ENCODE peak calls at places on chromosomes 5 and 9, in five cellular contexts. One of them, this sample, is unnamed. For H3K79me2, the result is how much of the 10 kb centered on the place peaks cover.

GRCh38 chr9:28926311-28926710 is 1353.0 kb upstream of the C9orf72 start:
- DNase-seq in H1: no peak
- DNase-seq in K562: no peak
- DNase-seq in HepG2: no peak
- DNase-seq in endothelial cell of umbilical vein: no peak
- DNase-seq in this sample: no peak

GRCh38 chr9:117714282-117714681 is 10.1 kb downstream of the TLR4 start:
- DNase-seq in endothelial cell of umbilical vein: no peak
- DNase-seq in H1: no peak
- DNase-seq in HepG2: no peak
- DNase-seq in K562: no peak
- DNase-seq in this sample: no peak

GRCh38 chr5:174462128-174462527 is 262.3 kb upstream of the MSX2 start:
- DNase-seq in K562: no peak
- DNase-seq in H1: no peak
- DNase-seq in endothelial cell of umbilical vein: no peak
- DNase-seq in HepG2: no peak
- DNase-seq in this sample: no peak

GRCh38 chr9:4849364-4849763 is 56.6 kb downstream of the RCL1 start:
- DNase-seq in K562: no peak
- DNase-seq in H1: no peak
- DNase-seq in HepG2: peak
- DNase-seq in endothelial cell of umbilical vein: no peak
- DNase-seq in this sample: no peak

GRCh38 chr9:36721846-36722588 is 149.3 kb downstream of the MELK start:
- DNase-seq in K562: no peak
- DNase-seq in endothelial cell of umbilical vein: peak
- DNase-seq in HepG2: no peak
- DNase-seq in H1: no peak
- DNase-seq in this sample: no peak

GRCh38 chr5:68419637-68420452 is 204.3 kb downstream of the PIK3R1 start:
- DNase-seq in endothelial cell of umbilical vein: peak
- DNase-seq in H1: no peak
- DNase-seq in K562: peak
- DNase-seq in HepG2: no peak
- DNase-seq in this sample: no peak

GRCh38 chr5:55160493-55161209 is 680 bp downstream of the GPX8 start:
- DNase-seq in endothelial cell of umbilical vein: peak
- DNase-seq in H1: no peak
- DNase-seq in HepG2: no peak
- DNase-seq in K562: no peak
- DNase-seq in this sample: peak

GRCh38 chr5:17381926-17382325 is 116.1 kb upstream of the TAF11L2 start:
- DNase-seq in HepG2: no peak
- DNase-seq in endothelial cell of umbilical vein: no peak
- DNase-seq in K562: no peak
- DNase-seq in H1: no peak
- DNase-seq in this sample: no peak

GRCh38 chr5:58022055-58022454 is 437.8 kb downstream of the PLK2 start:
- DNase-seq in H1: no peak
- DNase-seq in K562: no peak
- DNase-seq in HepG2: no peak
- DNase-seq in endothelial cell of umbilical vein: peak
- DNase-seq in this sample: no peak

GRCh38 chr9:126316085-126316655 is 10.5 kb upstream of the MVB12B start:
- DNase-seq in H1: no peak
- DNase-seq in HepG2: no peak
- DNase-seq in endothelial cell of umbilical vein: no peak
- DNase-seq in K562: no peak
- DNase-seq in this sample: no peak

GRCh38 chr5:41925555-41925946 is 470 bp downstream of the FBXO4 start:
- DNase-seq in endothelial cell of umbilical vein: peak
- DNase-seq in H1: peak
- DNase-seq in HepG2: peak
- DNase-seq in K562: peak
- DNase-seq in this sample: no peak

GRCh38 chr5:78530342-78531096 is 118.1 kb downstream of the LHFPL2 start:
- DNase-seq in HepG2: no peak
- DNase-seq in H1: no peak
- DNase-seq in K562: peak
- DNase-seq in endothelial cell of umbilical vein: peak
- DNase-seq in this sample: no peak

GRCh38 chr5:154505567-154505966 is 27.5 kb upstream of the HAND1 start:
- DNase-seq in H1: no peak
- DNase-seq in endothelial cell of umbilical vein: no peak
- DNase-seq in K562: no peak
- DNase-seq in HepG2: no peak
- DNase-seq in this sample: no peak

GRCh38 chr5:57277085-57277484 is 103.2 kb downstream of the GPBP1 start:
- DNase-seq in HepG2: no peak
- DNase-seq in H1: no peak
- DNase-seq in K562: no peak
- DNase-seq in endothelial cell of umbilical vein: peak
- DNase-seq in this sample: peak

GRCh38 chr5:127695336-127695735 is 7.9 kb upstream of the CCDC192 start:
- DNase-seq in H1: no peak
- DNase-seq in endothelial cell of umbilical vein: no peak
- DNase-seq in K562: no peak
- DNase-seq in HepG2: no peak
- DNase-seq in this sample: no peak

GRCh38 chr9:134059661-134060395 is 8.0 kb downstream of the BRD3 start:
- DNase-seq in K562: no peak
- DNase-seq in H1: peak
- DNase-seq in HepG2: no peak
- DNase-seq in endothelial cell of umbilical vein: no peak
- DNase-seq in this sample: no peak

GRCh38 chr5:116303810-116304209 is 219.0 kb downstream of the COMMD10 start:
- DNase-seq in H1: no peak
- DNase-seq in endothelial cell of umbilical vein: no peak
- DNase-seq in K562: no peak
- DNase-seq in HepG2: no peak
- DNase-seq in this sample: no peak

GRCh38 chr5:78568676-78569075 is 79.9 kb downstream of the LHFPL2 start:
- DNase-seq in endothelial cell of umbilical vein: no peak
- DNase-seq in H1: no peak
- DNase-seq in K562: no peak
- DNase-seq in HepG2: no peak
- DNase-seq in this sample: no peak

GRCh38 chr5:122183795-122184185 is 54.4 kb downstream of the ZNF474 start:
- DNase-seq in endothelial cell of umbilical vein: no peak
- DNase-seq in HepG2: no peak
- DNase-seq in K562: no peak
- DNase-seq in H1: no peak
- DNase-seq in this sample: no peak

GRCh38 chr5:61362796-61363364 is 30.8 kb downstream of the ZSWIM6 start:
- DNase-seq in endothelial cell of umbilical vein: no peak
- DNase-seq in HepG2: no peak
- DNase-seq in K562: no peak
- DNase-seq in H1: peak
- DNase-seq in this sample: no peak

GRCh38 chr5:14161825-14162556 is 18.8 kb downstream of the TRIO start:
- DNase-seq in HepG2: no peak
- DNase-seq in K562: no peak
- DNase-seq in H1: no peak
- DNase-seq in endothelial cell of umbilical vein: no peak
- DNase-seq in this sample: no peak

GRCh38 chr9:124511426-124511840 is 4.2 kb upstream of the NR5A1 start:
- DNase-seq in K562: peak
- DNase-seq in HepG2: peak
- DNase-seq in H1: peak
- DNase-seq in endothelial cell of umbilical vein: no peak
- DNase-seq in this sample: no peak

GRCh38 chr9:137745541-137745991 is 126.8 kb downstream of the EHMT1 start:
- DNase-seq in K562: peak
- DNase-seq in H1: no peak
- DNase-seq in endothelial cell of umbilical vein: no peak
- DNase-seq in HepG2: peak
- DNase-seq in this sample: peak

GRCh38 chr9:19379697-19380046 is 364 bp downstream of the RPS6 start:
- DNase-seq in HepG2: no peak
- DNase-seq in H1: no peak
- DNase-seq in endothelial cell of umbilical vein: peak
- DNase-seq in K562: peak
- DNase-seq in this sample: no peak

GRCh38 chr5:68292316-68292715 is 76.8 kb downstream of the PIK3R1 start:
- DNase-seq in endothelial cell of umbilical vein: no peak
- DNase-seq in K562: no peak
- DNase-seq in H1: no peak
- DNase-seq in HepG2: no peak
- DNase-seq in this sample: no peak

GRCh38 chr9:119763260-119763659 is 394.0 kb upstream of the BRINP1 start:
- DNase-seq in H1: no peak
- DNase-seq in K562: no peak
- DNase-seq in HepG2: no peak
- DNase-seq in endothelial cell of umbilical vein: no peak
- DNase-seq in this sample: no peak

GRCh38 chr9:26329974-26330373 is 562.6 kb downstream of the CAAP1 start:
- DNase-seq in K562: no peak
- DNase-seq in H1: no peak
- DNase-seq in HepG2: peak
- DNase-seq in endothelial cell of umbilical vein: no peak
- DNase-seq in this sample: no peak

GRCh38 chr5:82730862-82731261 is 346.3 kb downstream of the TMEM167A start:
- DNase-seq in HepG2: peak
- DNase-seq in K562: no peak
- DNase-seq in endothelial cell of umbilical vein: no peak
- DNase-seq in H1: no peak
- DNase-seq in this sample: no peak

GRCh38 chr5:73205309-73205708 is 32.3 kb downstream of the TMEM174 start:
- DNase-seq in HepG2: no peak
- DNase-seq in H1: peak
- DNase-seq in endothelial cell of umbilical vein: no peak
- DNase-seq in K562: no peak
- DNase-seq in this sample: no peak

GRCh38 chr9:86434039-86434726 is 80.0 kb upstream of the TUT7 start:
- DNase-seq in endothelial cell of umbilical vein: peak
- DNase-seq in K562: no peak
- DNase-seq in HepG2: peak
- DNase-seq in H1: no peak
- DNase-seq in this sample: peak

GRCh38 chr9:117644607-117645244 is 59.5 kb upstream of the TLR4 start:
- DNase-seq in H1: peak
- DNase-seq in endothelial cell of umbilical vein: peak
- DNase-seq in K562: peak
- DNase-seq in HepG2: peak
- DNase-seq in this sample: peak

GRCh38 chr5:126355940-126356339 is 67.3 kb upstream of the GRAMD2B start:
- DNase-seq in HepG2: no peak
- DNase-seq in endothelial cell of umbilical vein: no peak
- DNase-seq in K562: no peak
- DNase-seq in H1: no peak
- DNase-seq in this sample: no peak
- H2AFZ ChIP-seq in HepG2: no peak
- H2AFZ ChIP-seq in endothelial cell of umbilical vein: no peak
- H2AFZ ChIP-seq in K562: peak
- H2AFZ ChIP-seq in H1: peak
- H2AFZ ChIP-seq in this sample: peak

DNA sequence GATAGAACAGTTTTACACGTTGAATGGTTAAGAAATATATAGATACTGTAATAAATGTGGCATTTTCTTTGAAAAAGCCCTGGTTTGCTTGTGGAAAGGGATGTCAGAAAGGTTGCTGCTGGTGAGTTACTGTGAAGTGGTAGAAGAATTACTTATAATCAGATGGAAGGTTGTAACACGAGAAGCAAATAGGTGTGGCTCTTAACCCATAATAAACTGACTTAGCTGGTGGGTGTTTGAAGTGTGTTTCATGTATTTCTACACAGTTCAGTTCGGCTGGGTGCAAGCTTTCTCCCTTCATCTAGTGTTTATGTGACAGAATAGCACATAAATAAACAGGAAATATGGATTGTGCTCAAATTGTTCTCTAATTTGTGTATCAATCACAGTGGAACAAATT is 5.5 kb downstream of the CNOT6 start:
- DNase-seq in endothelial cell of umbilical vein: no peak
- DNase-seq in H1: no peak
- DNase-seq in K562: no peak
- DNase-seq in HepG2: no peak
- DNase-seq in this sample: no peak
- H3K79me2 ChIP-seq in endothelial cell of umbilical vein: half or more
- H3K79me2 ChIP-seq in H1: half or more
- H3K79me2 ChIP-seq in K562: half or more
- H3K79me2 ChIP-seq in HepG2: half or more
- H3K79me2 ChIP-seq in this sample: half or more

DNA sequence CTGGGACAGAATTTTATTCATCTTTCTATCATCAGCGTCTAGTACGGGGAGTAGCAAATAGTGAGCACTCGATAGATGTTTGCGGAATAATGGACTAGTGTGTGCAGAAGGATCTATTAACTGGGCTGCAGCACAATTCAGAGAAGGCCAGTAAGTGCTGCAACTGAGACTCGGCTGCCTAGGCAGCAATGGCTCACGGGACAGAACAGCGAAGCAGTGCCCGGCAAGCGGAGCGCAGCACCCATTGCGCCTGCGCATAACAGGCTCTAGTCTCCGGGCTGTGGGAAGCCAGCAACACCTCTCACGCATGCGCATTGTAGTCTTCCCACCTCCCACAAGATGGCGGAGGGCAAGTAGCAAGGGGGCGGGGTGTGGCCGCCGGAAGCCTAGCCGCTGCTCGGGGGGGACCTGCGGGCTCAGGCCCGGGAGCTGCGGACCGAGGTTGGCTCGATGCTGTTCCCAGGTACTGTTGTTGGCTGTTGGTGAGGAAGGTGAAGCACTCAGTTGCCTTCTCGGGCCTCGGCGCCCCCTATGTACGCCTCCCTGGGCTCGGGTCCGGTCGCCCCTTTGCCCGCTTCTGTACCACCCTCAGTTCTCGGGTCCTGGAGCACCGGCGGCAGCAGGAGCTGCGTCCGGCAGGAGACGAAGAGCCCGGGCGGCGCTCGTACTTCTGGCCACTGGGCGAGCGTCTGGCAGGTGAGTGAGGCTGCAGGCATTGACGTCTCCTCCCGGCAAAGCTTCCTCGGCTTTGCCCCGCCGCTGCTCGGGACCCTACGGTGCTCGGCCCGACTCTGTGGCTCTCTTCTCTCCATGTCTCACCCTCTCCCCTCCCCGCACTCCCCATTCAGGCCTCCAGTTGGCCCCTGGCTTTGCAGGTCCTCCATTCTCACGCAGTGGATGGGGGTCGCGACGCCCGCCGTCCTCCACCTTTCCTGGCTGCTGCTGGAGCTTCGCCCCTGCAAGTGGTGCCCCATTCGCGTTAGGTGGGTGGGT is 30.2 kb upstream of the APC start:
- DNase-seq in HepG2: peak
- DNase-seq in K562: peak
- DNase-seq in endothelial cell of umbilical vein: peak
- DNase-seq in H1: peak
- DNase-seq in this sample: peak
- TF ChIP-seq POLR2A in HepG2: peak
- TF ChIP-seq POLR2A in K562: peak
- TF ChIP-seq POLR2A in endothelial cell of umbilical vein: peak
- TF ChIP-seq POLR2A in H1: peak
- TF ChIP-seq POLR2A in this sample: peak

DNA sequence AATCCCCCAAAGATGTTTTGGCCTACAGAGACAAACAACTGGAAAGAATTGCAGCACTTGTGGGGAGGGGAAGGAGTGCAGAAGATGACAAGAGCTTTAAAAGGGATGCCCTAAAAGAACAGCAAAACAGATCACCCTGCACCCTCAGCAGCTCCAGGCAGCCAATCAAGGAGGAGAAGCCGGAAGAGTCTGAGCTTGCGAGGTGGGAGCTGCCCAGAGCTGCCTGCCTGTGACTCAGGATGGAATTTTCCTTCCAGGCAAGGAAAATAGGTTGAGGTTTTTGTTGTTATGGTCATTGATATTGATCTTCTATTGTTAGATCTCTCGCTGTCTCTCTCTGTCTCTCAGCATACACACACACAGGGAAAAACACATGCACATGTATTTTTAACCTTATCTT is 70.3 kb upstream of the MAP1B start:
- DNase-seq in HepG2: no peak
- DNase-seq in H1: no peak
- DNase-seq in endothelial cell of umbilical vein: no peak
- DNase-seq in K562: no peak
- DNase-seq in this sample: no peak
- H2AFZ ChIP-seq in HepG2: no peak
- H2AFZ ChIP-seq in H1: peak
- H2AFZ ChIP-seq in endothelial cell of umbilical vein: no peak
- H2AFZ ChIP-seq in K562: no peak
- H2AFZ ChIP-seq in this sample: no peak